ENCODE peak calls at places on chromosomes 13 and 19, in eight cellular contexts. J is stimulated activated CD4-positive, alpha-beta T cell treated with anti-CD3 and anti-CD28 coated beads, Interleukin-4, amount 100 ng/mL, for 1 hour; L is omental fat pad; K is EH; X is breast epithelium; N is MCF 10A; Z is HEK293T; C is HCEC 1CT. E is an unnamed sample.

GRCh38 chr13:109904218-109904617 is 117.8 kb upstream of the IRS2 start:
- DNase-seq in J (no peak), L (no peak), K (peak), X (no peak), N (peak), Z (no peak), C (peak), E (no peak)

GRCh38 chr19:17352608-17353280 is 15.4 kb downstream of the GTPBP3 start:
- DNase-seq in J (no peak), L (no peak), K (peak), X (no peak), N (peak), Z (no peak), C (no peak), E (peak)

GRCh38 chr13:20197361-20197834 is 4.7 kb upstream of the GJB2 start:
- DNase-seq in J (no peak), L (no peak), K (peak), X (no peak), N (peak), Z (peak), C (peak), E (peak)

GRCh38 chr19:4534836-4535658 is at the start of gene PLIN5:
- DNase-seq in J (peak), L (peak), K (peak), X (peak), N (peak), Z (peak), C (no peak), E (peak)

GRCh38 chr13:65697843-65698242 is 1532.3 kb downstream of the PCDH9 start:
- DNase-seq in J (no peak), L (no peak), K (no peak), X (no peak), N (no peak), Z (no peak), C (no peak), E (no peak)

GRCh38 chr19:8468124-8468523 is 23.3 kb downstream of the HNRNPM start:
- DNase-seq in J (no peak), L (no peak), K (no peak), X (no peak), N (no peak), Z (no peak), C (no peak), E (no peak)

GRCh38 chr19:49210108-49210900 is 52.7 kb downstream of the TRPM4 start:
- DNase-seq in J (peak), L (no peak), K (peak), X (no peak), N (peak), Z (peak), C (no peak), E (no peak)

GRCh38 chr19:45972081-45972943 is 1.4 kb downstream of the NOVA2 start:
- DNase-seq in J (peak), L (no peak), K (no peak), X (no peak), N (no peak), Z (no peak), C (no peak), E (no peak)

GRCh38 chr13:76222511-76222910 is 586.4 kb downstream of the LMO7 start:
- DNase-seq in J (no peak), L (no peak), K (no peak), X (no peak), N (no peak), Z (no peak), C (no peak), E (no peak)

GRCh38 chr13:113415825-113416224 is 37.5 kb downstream of the ADPRHL1 start:
- DNase-seq in J (no peak), L (no peak), K (no peak), X (no peak), N (no peak), Z (no peak), C (no peak), E (no peak)

GRCh38 chr19:7355871-7356270 is 7.1 kb downstream of the ARHGEF18 start:
- DNase-seq in J (no peak), L (no peak), K (no peak), X (no peak), N (no peak), Z (no peak), C (no peak), E (no peak)

GRCh38 chr13:82305588-82305987 is 1576.7 kb downstream of the SLITRK1 start:
- DNase-seq in J (no peak), L (no peak), K (no peak), X (no peak), N (no peak), Z (no peak), C (no peak), E (no peak)

GRCh38 chr13:110302154-110302553 is 4.8 kb downstream of the COL4A1 start:
- DNase-seq in J (no peak), L (no peak), K (no peak), X (no peak), N (no peak), Z (no peak), C (no peak), E (no peak)

GRCh38 chr13:99590519-99591011 is 89.3 kb downstream of the TM9SF2 start:
- DNase-seq in J (no peak), L (no peak), K (peak), X (no peak), N (no peak), Z (no peak), C (no peak), E (peak)

GRCh38 chr19:29578349-29578748 is 27.7 kb upstream of the POP4 start:
- DNase-seq in J (no peak), L (no peak), K (no peak), X (no peak), N (no peak), Z (no peak), C (no peak), E (no peak)

GRCh38 chr13:95787356-95788099 is 110.6 kb downstream of the DNAJC3 start:
- DNase-seq in J (no peak), L (no peak), K (no peak), X (no peak), N (peak), Z (no peak), C (peak), E (no peak)

GRCh38 chr19:7515471-7516226 is at the start of gene ZNF358:
- DNase-seq in J (peak), L (no peak), K (peak), X (no peak), N (peak), Z (peak), C (peak), E (peak)

GRCh38 chr13:30998548-30999140 is 66.2 kb downstream of the TEX26 start:
- DNase-seq in J (no peak), L (no peak), K (peak), X (no peak), N (no peak), Z (no peak), C (no peak), E (no peak)

GRCh38 chr13:43285891-43286602 is 262.7 kb downstream of the DNAJC15 start:
- DNase-seq in J (no peak), L (no peak), K (peak), X (no peak), N (no peak), Z (no peak), C (peak), E (no peak)

GRCh38 chr19:48962029-48962848 is 2.9 kb upstream of the FTL start:
- DNase-seq in J (peak), L (no peak), K (peak), X (no peak), N (peak), Z (no peak), C (peak), E (peak)

GRCh38 chr19:40412866-40413265 is 312 bp downstream of the PRX start:
- DNase-seq in J (no peak), L (no peak), K (no peak), X (no peak), N (no peak), Z (no peak), C (no peak), E (no peak)

GRCh38 chr13:77022341-77022740 is 4.6 kb downstream of the FBXL3 start:
- DNase-seq in J (no peak), L (no peak), K (peak), X (no peak), N (peak), Z (no peak), C (peak), E (peak)

GRCh38 chr13:33016414-33017409 is at the start of gene KL:
- DNase-seq in J (peak), L (no peak), K (no peak), X (no peak), N (no peak), Z (peak), C (no peak), E (peak)

GRCh38 chr19:16258440-16258903 is 60.8 kb downstream of the AP1M1 start:
- DNase-seq in J (no peak), L (no peak), K (no peak), X (no peak), N (no peak), Z (no peak), C (no peak), E (peak)

GRCh38 chr13:83546476-83546875 is 335.8 kb downstream of the SLITRK1 start:
- DNase-seq in J (no peak), L (no peak), K (peak), X (no peak), N (no peak), Z (no peak), C (no peak), E (no peak)

GRCh38 chr19:3397266-3398022 is 31.1 kb downstream of the NFIC start:
- DNase-seq in J (no peak), L (no peak), K (no peak), X (no peak), N (no peak), Z (no peak), C (no peak), E (no peak)

GRCh38 chr13:41848435-41849255 is 112.3 kb downstream of the VWA8 start:
- DNase-seq in J (no peak), L (no peak), K (peak), X (no peak), N (no peak), Z (no peak), C (no peak), E (peak)

GRCh38 chr13:46185634-46186033 is 3.7 kb upstream of the LCP1 start:
- DNase-seq in J (no peak), L (no peak), K (no peak), X (no peak), N (no peak), Z (no peak), C (no peak), E (no peak)

GRCh38 chr19:6790194-6791128 is 18.0 kb downstream of the VAV1 start:
- DNase-seq in J (no peak), L (no peak), K (no peak), X (no peak), N (no peak), Z (no peak), C (no peak), E (no peak)

GRCh38 chr13:97798171-97798821 is 155.2 kb upstream of the IPO5 start:
- DNase-seq in J (no peak), L (no peak), K (no peak), X (no peak), N (peak), Z (no peak), C (no peak), E (no peak)